ENCODE peak calls at places on chromosomes 7 and 10, in eight cellular contexts. A is pancreas, V is MCF 10A, N is epithelial cell of esophagus, W is breast epithelium, E is GM10248, J is cardiac muscle cell, T is WTC11. U is an unnamed sample.

GRCh38 chr10:92242910-92243671 is 47.8 kb downstream of the CPEB3 start:
- DNase-seq in A (peak; percentile 66), N (peak; percentile 71), W (peak; percentile 58), E (peak; percentile 42), V (peak; percentile 57), J (peak; percentile 84), T (peak; percentile 40), U (peak; percentile 51)

GRCh38 chr10:125192005-125192404 is 31.6 kb upstream of the CTBP2 start:
- DNase-seq in J (no peak), W (no peak), T (no peak), E (no peak), N (no peak), V (no peak), A (no peak), U (no peak)

GRCh38 chr10:76309744-76310441 is 878.5 kb downstream of the LRMDA start:
- DNase-seq in T (no peak), N (no peak), J (no peak), W (no peak), E (no peak), A (no peak), V (no peak), U (no peak)

GRCh38 chr10:132310701-132311337 is 3.1 kb upstream of the STK32C start:
- DNase-seq in T (no peak), W (peak; percentile 40), A (no peak), V (no peak), N (peak; percentile 13), J (no peak), E (no peak), U (no peak)

GRCh38 chr10:43940898-43941777 is 292.5 kb upstream of the ZNF32 start:
- DNase-seq in V (no peak), W (no peak), N (no peak), A (no peak), J (no peak), T (no peak), E (no peak), U (no peak)

GRCh38 chr10:7119325-7120015 is 291.4 kb downstream of the SFMBT2 start:
- DNase-seq in A (no peak), T (no peak), N (peak; percentile 8), E (no peak), J (no peak), V (peak; percentile 62), W (no peak), U (no peak)

GRCh38 chr7:66627876-66628360 is 763 bp upstream of the KCTD7 start:
- DNase-seq in J (no peak), T (no peak), A (no peak), E (no peak), V (no peak), N (no peak), W (peak; percentile 52), U (no peak)

GRCh38 chr10:2980791-2981360 is 86.5 kb upstream of the PFKP start:
- DNase-seq in V (no peak), E (no peak), W (no peak), N (peak; percentile 64), T (no peak), J (no peak), A (no peak), U (no peak)

GRCh38 chr10:34854147-34854601 is 39.1 kb upstream of the PARD3 start:
- DNase-seq in E (no peak), T (no peak), A (no peak), V (peak; percentile 63), W (no peak), N (peak; percentile 60), J (no peak), U (no peak)

GRCh38 chr7:16688249-16688648 is 42.3 kb downstream of the BZW2 start:
- DNase-seq in V (peak; percentile 16), W (no peak), T (no peak), J (no peak), E (no peak), A (no peak), N (peak; percentile 63), U (no peak)

GRCh38 chr10:86840498-86840897 is 84.1 kb downstream of the BMPR1A start:
- DNase-seq in A (no peak), V (no peak), E (no peak), N (no peak), T (no peak), W (no peak), J (no peak), U (no peak)

GRCh38 chr7:37853468-37853867 is 5.1 kb downstream of the NME8 start:
- DNase-seq in T (peak; percentile 18), A (no peak), V (peak; percentile 44), W (no peak), N (peak; percentile 32), E (peak; percentile 21), J (peak; percentile 49), U (peak; percentile 30)
- TF ChIP-seq CTCF in T (peak; percentile 10), A (no peak), V (peak; percentile 62), W (no peak), N (peak; percentile 52), E (peak; percentile 40), J (peak; percentile 39), U (peak; percentile 49)

DNA sequence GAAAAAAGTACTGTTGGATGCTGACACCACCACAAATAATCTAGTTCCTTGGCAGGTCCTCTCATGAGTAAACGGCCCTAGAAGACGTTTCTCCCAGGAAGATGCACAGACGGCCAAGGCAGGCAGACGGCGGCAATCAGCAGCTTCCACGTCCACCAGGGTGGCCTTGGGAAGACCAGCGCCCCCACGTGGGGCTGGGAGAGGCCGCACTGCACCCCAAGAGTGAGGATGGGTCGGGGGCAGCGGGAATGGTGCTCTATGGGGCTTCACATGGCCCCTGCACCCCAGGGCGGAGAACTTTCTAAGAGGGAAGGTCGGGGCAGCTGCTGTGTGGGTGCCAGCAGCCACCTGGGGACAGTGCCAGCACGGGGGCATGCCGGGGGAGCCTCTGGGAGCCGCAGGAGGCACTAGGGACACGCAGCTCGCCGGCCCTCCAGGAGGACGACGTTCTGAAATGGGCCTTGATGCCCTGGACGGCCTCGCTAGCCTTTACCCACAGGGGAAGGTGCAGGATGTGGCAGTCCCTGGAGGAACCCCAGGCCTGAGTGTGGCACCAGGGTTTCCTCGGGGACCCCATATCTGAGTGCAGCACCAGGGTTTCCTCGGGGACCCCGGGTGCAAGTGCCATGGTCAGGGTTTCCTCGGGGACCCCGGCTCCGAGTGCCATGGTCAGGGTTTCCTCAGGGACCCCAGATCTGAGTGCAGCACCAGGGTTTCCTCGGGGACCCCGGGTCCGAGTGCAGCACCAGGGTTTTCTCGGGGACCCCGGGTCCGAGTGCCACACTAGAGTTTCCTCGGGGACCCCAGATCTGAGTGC is 539.9 kb downstream of the DNAJB6 start:
- DNase-seq in V (no peak), J (no peak), W (no peak), E (no peak), T (peak; percentile 31), N (no peak), A (no peak), U (peak; percentile 39)
- TF ChIP-seq CTCF in V (no peak), J (no peak), W (no peak), E (no peak), T (no peak), N (no peak), A (no peak), U (no peak)

DNA sequence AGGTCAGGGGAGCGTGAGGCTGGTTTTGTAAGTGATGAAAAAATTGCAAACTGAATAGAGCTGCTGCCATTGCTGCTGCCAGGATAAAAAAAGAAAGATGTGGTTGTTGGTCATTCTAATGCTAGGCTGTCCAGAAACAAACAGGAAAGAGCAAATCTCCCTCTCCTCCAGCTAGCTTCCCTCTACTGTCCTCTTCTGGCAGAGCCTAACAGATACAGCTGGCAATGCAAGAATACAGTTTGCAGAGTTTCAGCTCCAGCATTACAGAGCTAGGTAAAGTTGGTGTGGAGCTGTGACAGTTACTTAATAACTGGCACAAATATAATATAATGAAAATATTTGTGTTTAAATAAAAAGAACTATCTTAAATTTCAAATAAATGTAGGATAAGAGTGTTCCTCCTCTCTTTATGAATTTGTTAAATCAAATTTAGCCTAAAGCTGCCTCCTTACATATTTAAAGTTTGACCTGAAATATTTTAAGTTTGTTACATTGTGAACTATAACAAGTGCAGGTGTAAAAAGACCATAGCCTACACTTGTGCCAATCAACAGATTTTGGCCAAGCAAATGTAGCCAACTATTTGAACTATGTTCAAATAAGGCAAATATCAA is 407.7 kb downstream of the SH2D4B start:
- DNase-seq in E (peak; percentile 10), A (no peak), J (peak; percentile 68), T (no peak), V (peak; percentile 32), N (peak; percentile 7), W (no peak), U (no peak)
- TF ChIP-seq CTCF in E (peak; percentile 58), A (no peak), J (no peak), T (peak; percentile 45), V (peak; percentile 40), N (peak; percentile 69), W (no peak), U (peak; percentile 26)

DNA sequence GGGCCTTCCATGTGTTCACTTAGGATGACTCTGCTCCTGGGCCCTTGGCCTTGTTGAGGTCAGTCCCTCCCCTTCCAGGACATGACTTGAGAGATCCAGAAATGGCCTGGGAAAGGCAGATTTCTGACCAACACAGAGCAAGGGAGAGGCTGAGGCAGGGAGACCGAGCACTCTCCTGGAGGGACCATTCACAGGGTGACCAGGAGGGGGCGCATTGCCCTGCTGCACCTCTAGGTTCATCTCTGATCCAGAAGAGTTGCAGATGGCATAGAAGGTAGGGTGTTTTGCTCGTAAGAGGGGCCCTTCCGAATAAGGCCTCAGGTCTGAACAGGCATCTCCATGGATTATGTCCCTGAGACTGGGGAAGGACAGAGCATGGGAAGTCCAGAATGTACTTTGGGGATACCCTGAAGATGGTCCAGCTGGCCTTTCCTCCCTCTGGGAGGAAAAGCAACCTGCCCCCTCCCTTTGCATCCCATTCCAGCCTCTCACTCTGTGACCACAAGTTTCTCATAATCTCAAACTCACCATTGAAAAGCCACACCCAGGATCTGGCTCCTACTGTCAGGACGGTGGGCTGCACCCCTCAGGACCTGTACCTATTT is 6.6 kb downstream of the DMBT1 start:
- DNase-seq in E (peak; percentile 41), N (peak; percentile 32), J (peak; percentile 39), V (peak; percentile 51), A (peak; percentile 34), T (peak; percentile 57), W (no peak), U (peak; percentile 35)
- TF ChIP-seq CTCF in E (peak; percentile 39), N (peak; percentile 64), J (peak; percentile 69), V (peak; percentile 57), A (peak; percentile 29), T (peak; percentile 74), W (no peak), U (peak; percentile 64)

U was measured in glutamatergic neuron.